ENCODE peak calls at places on chromosomes 11 and 22, in eight cellular contexts. T is hepatic stellate cell, H is uterus, S is posterior vena cava, G is GM12865, X is ovary, W is left ventricle myocardium inferior, C is PC-3. L is an unnamed sample.

GRCh38 chr11:118789501-118790356 is 1.2 kb downstream of the DDX6 start:
- DNase-seq in T (peak), H (no peak), C (peak), G (peak), W (no peak), X (no peak), S (peak), L (no peak)

GRCh38 chr11:17439316-17439782 is 37.3 kb downstream of the ABCC8 start:
- DNase-seq in G (no peak), T (no peak), H (no peak), S (no peak), W (no peak), C (peak), X (no peak), L (no peak)

GRCh38 chr11:115112779-115113178 is 391.4 kb downstream of the CADM1 start:
- DNase-seq in C (no peak), W (no peak), T (no peak), G (no peak), S (no peak), X (no peak), H (no peak), L (no peak)

GRCh38 chr11:70472240-70472639 is 73.9 kb downstream of the CTTN start:
- DNase-seq in S (peak), H (no peak), X (no peak), G (no peak), T (no peak), W (no peak), C (no peak), L (no peak)

GRCh38 chr11:14894657-14895598 is 2.9 kb upstream of the CYP2R1 start:
- DNase-seq in S (peak), C (no peak), W (peak), T (no peak), G (no peak), H (no peak), X (no peak), L (no peak)

GRCh38 chr11:8004008-8004407 is 16.9 kb downstream of the EIF3F start:
- DNase-seq in X (no peak), G (no peak), T (no peak), H (no peak), W (no peak), S (no peak), C (no peak), L (no peak)

GRCh38 chr11:132054822-132055221 is 684.4 kb downstream of the NTM start:
- DNase-seq in H (no peak), T (peak), W (no peak), X (no peak), S (no peak), G (no peak), C (peak), L (no peak)

GRCh38 chr11:69438286-69438920 is 43.1 kb upstream of the LINC01488 start:
- DNase-seq in W (no peak), G (no peak), S (peak), H (no peak), C (no peak), T (no peak), X (no peak), L (no peak)

GRCh38 chr22:43351966-43352345 is 8.8 kb upstream of the SCUBE1 start:
- DNase-seq in X (no peak), H (no peak), G (no peak), C (no peak), W (no peak), S (peak), T (no peak), L (no peak)

GRCh38 chr22:27927608-27928007 is 8.6 kb upstream of the PITPNB start:
- DNase-seq in X (no peak), S (no peak), G (no peak), H (no peak), W (no peak), T (no peak), C (no peak), L (no peak)

GRCh38 chr11:117931971-117932370 is 2.8 kb upstream of the TMPRSS13 start:
- DNase-seq in C (no peak), S (peak), W (no peak), G (peak), H (no peak), X (peak), T (no peak), L (no peak)

GRCh38 chr11:71454470-71455113 is 1.6 kb downstream of the NADSYN1 start:
- DNase-seq in X (no peak), S (peak), G (peak), W (no peak), T (no peak), C (peak), H (no peak), L (no peak)

GRCh38 chr22:46614070-46614931 is 5.9 kb upstream of the GRAMD4 start:
- DNase-seq in C (no peak), W (no peak), X (no peak), H (no peak), T (no peak), G (peak), S (no peak), L (no peak)

GRCh38 chr22:23152238-23153114 is 7.2 kb downstream of the RAB36 start:
- DNase-seq in H (no peak), G (peak), X (no peak), T (no peak), W (no peak), C (no peak), S (no peak), L (no peak)

GRCh38 chr11:1118755-1119275 is 38.9 kb upstream of the MUC5AC start:
- DNase-seq in S (peak), W (no peak), G (no peak), X (no peak), C (no peak), T (no peak), H (no peak), L (no peak)

GRCh38 chr22:23888615-23889401 is 5.4 kb upstream of the MIF start:
- DNase-seq in W (no peak), T (peak), C (peak), X (peak), S (no peak), H (no peak), G (no peak), L (no peak)

GRCh38 chr11:122165972-122166371 is 50.0 kb upstream of the BLID start:
- DNase-seq in W (no peak), G (peak), H (no peak), S (no peak), C (no peak), T (no peak), X (no peak), L (no peak)

GRCh38 chr22:47795477-47796127 is 1033.2 kb downstream of the TBC1D22A start:
- DNase-seq in T (no peak), G (no peak), S (peak), X (no peak), C (no peak), W (no peak), H (no peak), L (no peak)

GRCh38 chr11:6321356-6321755 is 1.1 kb upstream of the CAVIN3 start:
- DNase-seq in T (no peak), X (no peak), C (no peak), G (no peak), S (peak), W (peak), H (peak), L (no peak)

GRCh38 chr11:47626234-47626633 is 16.1 kb downstream of the MTCH2 start:
- DNase-seq in T (no peak), W (no peak), C (no peak), H (no peak), S (no peak), G (no peak), X (no peak), L (no peak)

GRCh38 chr11:17972987-17973386 is 39.9 kb downstream of the SERGEF start:
- DNase-seq in G (peak), S (no peak), W (peak), T (peak), C (peak), X (peak), H (peak), L (peak)

GRCh38 chr11:2554338-2555240 is 109.8 kb downstream of the KCNQ1 start:
- DNase-seq in W (peak), C (no peak), X (no peak), S (peak), G (no peak), H (no peak), T (no peak), L (no peak)

GRCh38 chr22:27086080-27086479 is 428.7 kb downstream of the MIAT start:
- DNase-seq in G (no peak), C (no peak), S (no peak), H (no peak), T (no peak), W (no peak), X (no peak), L (no peak)

GRCh38 chr11:58685973-58686720 is 45.6 kb downstream of the GLYAT start:
- DNase-seq in C (no peak), X (no peak), W (no peak), T (no peak), H (no peak), S (no peak), G (peak), L (no peak)